ENCODE peak calls at places on chromosomes 1 and 21, in five cellular contexts. I, N, F, D and L are unnamed samples.

GRCh38 chr1:85577421-85578320 is 2.9 kb upstream of the CCN1 start:
- DNase-seq in I (no peak), F (no peak), D (no peak), N (no peak), L (no peak)

GRCh38 chr1:213656482-213656881 is 331.3 kb upstream of the PROX1 start:
- DNase-seq in N (no peak), F (no peak), D (peak), I (no peak), L (peak)

GRCh38 chr1:14930224-14930965 is 223.2 kb upstream of the TMEM51 start:
- DNase-seq in I (no peak), F (no peak), D (no peak), N (no peak), L (no peak)

GRCh38 chr1:241639040-241639652 is 1.0 kb downstream of the CHML start:
- DNase-seq in I (no peak), D (no peak), F (peak), N (peak), L (peak)

GRCh38 chr21:39184050-39184980 is 1.1 kb upstream of the PSMG1 start:
- DNase-seq in D (no peak), N (peak), F (peak), I (no peak), L (peak)

GRCh38 chr1:5503556-5504363 is 488.5 kb downstream of the NPHP4 start:
- DNase-seq in N (no peak), F (no peak), I (no peak), D (no peak), L (no peak)

GRCh38 chr1:35838693-35839245 is 31.0 kb downstream of the AGO4 start:
- DNase-seq in I (no peak), D (no peak), N (no peak), F (no peak), L (peak)

GRCh38 chr1:65395887-65396612 is 24.4 kb upstream of the LEPR start:
- DNase-seq in F (peak), N (no peak), I (no peak), D (no peak), L (peak)

GRCh38 chr1:59116920-59117542 is 179.9 kb upstream of the FGGY start:
- DNase-seq in F (no peak), D (no peak), N (no peak), I (no peak), L (peak)

GRCh38 chr21:34345091-34345871 is 18.5 kb upstream of the KCNE2 start:
- DNase-seq in F (no peak), I (no peak), D (no peak), N (no peak), L (no peak)

GRCh38 chr1:202249846-202250245 is 56.2 kb downstream of the LGR6 start:
- DNase-seq in I (no peak), D (no peak), F (no peak), N (no peak), L (no peak)

GRCh38 chr1:207040181-207040533 is 7.6 kb upstream of the C1orf116 start:
- DNase-seq in D (no peak), I (no peak), F (no peak), N (no peak), L (no peak)

GRCh38 chr1:14968251-14968812 is 185.2 kb upstream of the TMEM51 start:
- DNase-seq in N (no peak), F (no peak), I (no peak), D (no peak), L (peak)

GRCh38 chr1:14468751-14469150 is 129.7 kb upstream of the KAZN start:
- DNase-seq in N (no peak), F (no peak), I (no peak), D (no peak), L (no peak)

GRCh38 chr1:108049083-108049819 is 84.3 kb upstream of the VAV3 start:
- DNase-seq in I (no peak), N (peak), D (no peak), F (no peak), L (no peak)

GRCh38 chr1:21143752-21144151 is 32.9 kb downstream of the EIF4G3 start:
- DNase-seq in F (no peak), I (no peak), D (no peak), N (no peak), L (no peak)
- TF ChIP-seq CTCF in F (no peak), I (no peak), D (no peak), N (no peak), L (no peak)

GRCh38 chr1:154324241-154324640 is 1.1 kb upstream of the ATP8B2 start:
- DNase-seq in D (no peak), I (no peak), F (no peak), N (no peak), L (no peak)
- TF ChIP-seq CTCF in D (no peak), I (no peak), F (no peak), N (no peak), L (no peak)

GRCh38 chr1:69157046-69157756 is 410.5 kb upstream of the LRRC7 start:
- DNase-seq in N (no peak), F (no peak), D (no peak), I (no peak), L (no peak)
- TF ChIP-seq CTCF in N (no peak), F (no peak), D (no peak), I (no peak), L (no peak)

GRCh38 chr1:237041461-237041794 is 556 bp upstream of the RYR2 start:
- DNase-seq in F (no peak), N (no peak), I (no peak), D (no peak), L (no peak)

GRCh38 chr1:237040823-237041222 is 1.2 kb upstream of the RYR2 start:
- DNase-seq in I (no peak), F (no peak), N (no peak), D (no peak), L (no peak)

GRCh38 chr1:237042892-237043576 is 1.1 kb downstream of the RYR2 start:
- DNase-seq in N (no peak), I (no peak), D (no peak), F (no peak), L (no peak)

GRCh38 chr1:237042467-237042891 is 495 bp downstream of the RYR2 start:
- DNase-seq in F (no peak), D (no peak), N (no peak), I (no peak), L (no peak)

GRCh38 chr1:237041795-237042466 is at the start of gene RYR2:
- DNase-seq in I (no peak), N (no peak), F (no peak), D (no peak), L (no peak)
- TF ChIP-seq CTCF in I (peak), N (no peak), F (no peak), D (peak), L (peak)

GRCh38 chr1:160777486-160778089 is 18.4 kb upstream of the LY9 start:
- DNase-seq in N (peak), D (peak), I (no peak), F (peak), L (peak)
- TF ChIP-seq CTCF in N (peak), D (peak), I (peak), F (peak), L (peak)

DNA sequence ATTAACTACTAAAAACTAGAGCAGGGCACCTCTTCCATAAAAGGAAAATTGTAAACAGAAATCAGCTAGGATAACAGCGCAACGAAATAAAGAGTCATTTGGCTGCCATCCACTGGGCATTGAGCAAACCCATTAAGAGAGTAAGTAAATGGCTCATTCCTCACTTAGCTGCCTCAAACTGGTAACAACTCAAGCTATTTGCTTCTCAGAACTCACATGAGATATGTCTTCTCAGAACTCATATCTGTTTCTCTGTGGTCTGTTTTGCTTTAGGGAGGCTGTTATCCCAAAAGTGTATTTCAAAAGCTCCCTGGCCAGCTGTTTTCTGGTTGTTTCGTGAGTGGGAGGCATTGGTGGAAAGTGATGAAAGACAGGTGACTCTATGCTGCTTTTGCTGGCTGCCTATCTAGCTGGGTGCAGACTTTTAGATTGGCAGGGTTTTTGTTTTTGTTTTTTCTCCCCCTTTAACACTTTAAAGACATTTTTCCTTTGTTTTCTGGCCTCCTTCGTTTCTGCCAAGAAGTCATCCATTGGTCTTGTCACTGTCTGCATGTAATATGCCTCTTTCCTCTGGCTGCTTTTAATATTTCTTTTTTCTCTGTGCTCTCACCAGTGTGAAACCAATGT is 269.2 kb upstream of the RGS18 start:
- DNase-seq in F (no peak), D (no peak), I (no peak), N (no peak), L (no peak)
- TF ChIP-seq CTCF in F (no peak), D (no peak), I (no peak), N (no peak), L (no peak)